ENCODE peak calls at places on chromosomes 2 and 18, in six cellular contexts. U is iPS DF 6.9; J is ascending aorta; K is neural progenitor cell; M is tibial artery; P is CD8-positive, alpha-beta memory T cell. D is an unnamed sample.

GRCh38 chr2:101302016-101302415 is 6.5 kb downstream of the RNF149 start:
- DNase-seq in P (no peak), K (no peak), U (no peak), M (no peak), J (no peak), D (no peak)

GRCh38 chr2:203928849-203929248 is 7.7 kb upstream of the ICOS start:
- DNase-seq in K (no peak), P (no peak), J (no peak), U (no peak), M (no peak), D (no peak)

GRCh38 chr2:134508396-134508795 is 210.4 kb downstream of the TMEM163 start:
- DNase-seq in U (no peak), J (no peak), K (peak; percentile 23), M (no peak), P (no peak), D (no peak)

GRCh38 chr2:59947917-59948534 is 605.4 kb downstream of the BCL11A start:
- DNase-seq in J (no peak), K (no peak), M (no peak), P (no peak), U (no peak), D (no peak)

GRCh38 chr2:159938375-159938774 is 124.0 kb downstream of the PLA2R1 start:
- DNase-seq in J (no peak), M (no peak), K (no peak), P (no peak), U (no peak), D (no peak)

GRCh38 chr2:219726916-219727315 is 99.5 kb downstream of the SLC4A3 start:
- DNase-seq in M (no peak), U (no peak), K (peak; percentile 42), J (no peak), P (no peak), D (no peak)

GRCh38 chr2:168490916-168491605 is 35.0 kb downstream of the CERS6 start:
- DNase-seq in J (no peak), K (no peak), M (no peak), U (no peak), P (no peak), D (no peak)

GRCh38 chr18:9649164-9649540 is 34.8 kb upstream of the PPP4R1 start:
- DNase-seq in P (no peak), J (no peak), K (no peak), M (no peak), U (no peak), D (no peak)

GRCh38 chr2:88753833-88754584 is 62.5 kb downstream of the RPIA start:
- DNase-seq in J (no peak), K (no peak), U (no peak), M (no peak), P (no peak), D (no peak)

GRCh38 chr2:181900007-181900651 is 8.6 kb downstream of the ITPRID2 start:
- DNase-seq in J (no peak), U (no peak), M (no peak), K (no peak), P (no peak), D (no peak)

GRCh38 chr2:168626096-168626495 is 170.0 kb downstream of the CERS6 start:
- DNase-seq in U (no peak), P (no peak), K (no peak), J (no peak), M (peak; percentile 27), D (no peak)

GRCh38 chr2:200456567-200456966 is 53.3 kb downstream of the KCTD18 start:
- DNase-seq in K (no peak), J (no peak), P (no peak), U (no peak), M (no peak), D (no peak)

GRCh38 chr18:79218605-79219195 is 149.5 kb downstream of the ATP9B start:
- DNase-seq in M (no peak), U (no peak), J (no peak), K (no peak), P (no peak), D (no peak)

GRCh38 chr2:79713131-79713785 is 200.4 kb downstream of the CTNNA2 start:
- DNase-seq in U (no peak), J (no peak), K (no peak), M (no peak), P (no peak), D (no peak)

GRCh38 chr2:28676153-28676835 is 75.3 kb upstream of the PPP1CB start:
- DNase-seq in K (no peak), U (no peak), P (no peak), J (no peak), M (no peak), D (no peak)

GRCh38 chr2:71697106-71698010 is 244.0 kb downstream of the DYSF start:
- DNase-seq in M (no peak), U (no peak), K (no peak), P (no peak), J (no peak), D (no peak)

GRCh38 chr2:127508621-127509034 is 17.7 kb downstream of the IWS1 start:
- DNase-seq in K (no peak), P (no peak), M (peak; percentile 81), J (peak; percentile 57), U (no peak), D (no peak)

GRCh38 chr2:240820014-240820606 is at the start of gene KIF1A:
- DNase-seq in P (no peak), J (no peak), M (no peak), U (no peak), K (peak; percentile 90), D (no peak)

GRCh38 chr2:169808211-169808610 is 9.5 kb downstream of the SSB start:
- DNase-seq in U (no peak), P (no peak), J (no peak), M (no peak), K (no peak), D (no peak)

DNA sequence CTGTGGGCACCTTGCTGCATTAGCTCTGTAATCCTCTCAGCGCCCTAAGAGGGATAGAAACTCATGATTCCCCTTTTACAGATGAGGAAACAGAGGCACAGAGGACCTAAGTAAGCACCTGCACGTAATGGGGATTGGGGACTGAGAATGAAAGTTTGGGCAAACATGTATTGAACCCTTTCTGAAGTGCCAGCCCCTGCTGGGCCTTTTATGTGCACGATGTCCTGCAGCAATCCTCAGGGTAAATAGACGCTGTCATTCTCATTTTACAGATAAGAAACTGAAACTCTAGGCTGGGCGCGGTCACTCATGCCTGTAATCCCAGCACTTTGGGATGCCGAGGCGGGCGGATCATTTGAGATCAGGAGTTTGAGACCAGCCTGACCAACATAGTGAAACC is 117.4 kb downstream of the STPG4 start:
- DNase-seq in U (no peak), K (no peak), J (no peak), M (no peak), P (no peak), D (no peak)
- H3K27ac ChIP-seq in U (no peak overlapping the region), K (no peak overlapping the region), J (peak overlapping the region; percentile 95), M (peak overlapping the region; percentile 91), P (no peak overlapping the region), D (no peak overlapping the region)

GRCh38 chr18:28040720-28041119 is 136.2 kb downstream of the CDH2 start:
- DNase-seq in U (no peak), M (no peak), P (no peak), J (no peak), K (no peak), D (no peak)
- H3K4me1 ChIP-seq in U (peaks cover 3% of the 10 kb centered on the region), M (no peaks in the 10 kb centered on the region), P (no peaks in the 10 kb centered on the region), J (no peaks in the 10 kb centered on the region), K (peaks cover 77% of the 10 kb centered on the region), D (no peaks in the 10 kb centered on the region)

DNA sequence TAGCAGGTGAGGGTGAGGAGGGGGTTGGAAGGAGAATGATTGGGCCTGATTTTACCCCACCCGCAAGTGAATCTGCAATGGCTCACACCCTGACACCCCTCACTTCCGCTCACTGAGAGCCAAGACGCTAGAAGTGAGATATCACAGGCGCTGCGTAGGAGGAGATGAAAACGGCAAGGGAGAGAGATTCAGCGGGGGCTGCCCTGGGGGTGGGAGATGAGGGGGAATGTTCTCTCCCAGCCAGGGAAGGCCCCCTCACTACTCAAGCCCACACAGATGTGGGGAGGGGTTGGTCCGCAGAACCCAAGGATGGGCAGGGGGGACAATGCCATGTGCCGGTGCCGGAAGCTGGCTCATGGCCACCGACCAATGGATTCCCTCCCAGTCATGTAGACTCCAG is 32.9 kb downstream of the LOXHD1 start:
- DNase-seq in M (no peak), J (no peak), P (no peak), U (no peak), K (no peak), D (no peak)
- H3K4me3 ChIP-seq in M (no peak overlapping the region), J (no peak overlapping the region), P (peak overlapping the region; percentile 24), U (no peak overlapping the region), K (no peak overlapping the region), D (no peak overlapping the region)

DNA sequence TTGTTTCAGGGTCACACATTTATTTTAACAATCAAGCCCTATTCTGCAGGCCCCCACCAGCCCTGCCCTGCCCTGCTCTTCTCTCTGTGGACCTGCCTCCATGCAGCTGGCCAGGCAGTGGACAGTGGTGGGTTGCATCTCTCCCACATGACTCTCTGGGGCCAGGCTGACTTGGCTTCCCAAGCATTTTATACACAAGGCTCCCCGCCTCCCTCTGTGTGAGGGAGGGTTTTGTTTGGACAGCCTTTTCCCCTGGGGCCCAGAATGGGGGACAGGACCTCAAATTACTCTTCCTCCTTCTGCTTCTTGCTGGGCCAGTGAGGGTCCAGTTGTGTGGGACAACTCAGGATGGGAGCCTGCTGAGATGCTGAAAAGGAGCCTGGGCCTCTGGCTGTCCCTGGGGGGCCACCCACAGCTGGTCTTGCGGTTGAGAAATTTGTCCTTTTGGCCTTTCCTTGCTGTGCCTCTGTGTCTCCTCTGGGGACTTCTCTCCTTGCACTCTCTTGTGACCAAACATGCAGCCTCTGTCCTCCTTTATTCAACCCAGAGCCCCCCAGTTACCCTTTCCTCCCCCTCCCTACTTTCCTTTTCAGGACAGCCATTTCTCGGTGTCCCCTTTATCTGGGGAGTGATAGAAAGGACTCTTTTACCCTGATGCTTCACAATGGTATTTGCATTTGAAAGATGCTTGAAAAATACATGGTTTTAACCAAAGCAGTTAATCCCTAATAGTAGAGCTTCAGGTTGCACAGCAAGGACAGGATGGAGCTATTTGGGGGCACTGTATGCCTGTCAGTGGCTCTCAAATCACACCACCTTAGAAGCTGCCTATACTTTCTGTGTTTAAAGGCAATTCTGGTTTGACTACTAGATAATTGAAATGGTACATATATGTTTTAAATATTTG is 151.1 kb downstream of the FHOD3 start:
- DNase-seq in P (no peak), U (no peak), K (peak; percentile 78), J (no peak), M (no peak), D (no peak)
- H3K27ac ChIP-seq in P (no peak overlapping the region), U (peak overlapping the region; percentile 21), K (peak overlapping the region; percentile 92), J (no peak overlapping the region), M (peak overlapping the region; percentile 37), D (no peak overlapping the region)

GRCh38 chr18:70273021-70273420 is 15.8 kb upstream of the SOCS6 start:
- DNase-seq in J (no peak), P (no peak), U (no peak), K (no peak), M (no peak), D (no peak)
- H3K4me1 ChIP-seq in J (no peaks in the 10 kb centered on the region), P (no peaks in the 10 kb centered on the region), U (no peaks in the 10 kb centered on the region), K (peaks cover 5% of the 10 kb centered on the region), M (no peaks in the 10 kb centered on the region), D (no peaks in the 10 kb centered on the region)

D was measured in effector memory CD4-positive, alpha-beta T cell.